ENCODE peak calls at places on chromosomes 6 and 20, in eight cellular contexts. P is fibroblast of lung, T is astrocyte, E is T-helper 17 cell, Y is astrocyte of the cerebellum, J is T1000, A is GM03348, G is keratinocyte. I is an unnamed sample.

GRCh38 chr6:124924333-124924759 is 37.9 kb upstream of the RNF217 start:
- DNase-seq in T (peak; percentile 31), E (no peak), J (no peak), Y (no peak), A (no peak), P (peak; percentile 49), G (no peak), I (no peak)

GRCh38 chr20:34712525-34713192 is 8.5 kb downstream of the TP53INP2 start:
- DNase-seq in E (no peak), A (no peak), G (no peak), J (no peak), T (no peak), Y (no peak), P (no peak), I (peak; percentile 55)

GRCh38 chr6:134400941-134401340 is 83.0 kb upstream of the SGK1 start:
- DNase-seq in T (no peak), A (no peak), P (no peak), E (no peak), Y (no peak), J (no peak), G (no peak), I (no peak)

GRCh38 chr20:1823421-1823892 is 71.8 kb upstream of the SIRPA start:
- DNase-seq in A (no peak), E (no peak), T (no peak), J (no peak), P (no peak), G (no peak), Y (no peak), I (no peak)

GRCh38 chr6:97978855-97979271 is 695.8 kb upstream of the MMS22L start:
- DNase-seq in A (no peak), T (no peak), J (no peak), E (no peak), G (no peak), P (no peak), Y (no peak), I (no peak)

GRCh38 chr6:119240257-119241123 is 109.1 kb downstream of the MAN1A1 start:
- DNase-seq in P (peak; percentile 29), Y (peak; percentile 27), T (peak; percentile 6), G (no peak), E (no peak), J (no peak), A (no peak), I (no peak)

GRCh38 chr6:38524436-38525145 is 115.1 kb downstream of the BTBD9 start:
- DNase-seq in J (no peak), P (peak; percentile 47), A (no peak), T (peak; percentile 20), G (no peak), Y (no peak), E (no peak), I (no peak)

GRCh38 chr6:116190550-116190949 is 63.3 kb downstream of the TSPYL4 start:
- DNase-seq in E (no peak), Y (peak; percentile 94), J (no peak), A (peak; percentile 45), G (no peak), P (peak; percentile 97), T (peak; percentile 97), I (no peak)

GRCh38 chr20:31693987-31694661 is 28.5 kb downstream of the BCL2L1 start:
- DNase-seq in P (no peak), J (no peak), Y (no peak), A (no peak), E (no peak), T (no peak), G (no peak), I (no peak)

GRCh38 chr6:20577280-20577679 is 43.0 kb downstream of the CDKAL1 start:
- DNase-seq in G (no peak), Y (no peak), E (no peak), J (no peak), A (no peak), P (no peak), T (no peak), I (no peak)

GRCh38 chr6:7042056-7042653 is 65.6 kb upstream of the RREB1 start:
- DNase-seq in E (no peak), P (peak; percentile 36), T (peak; percentile 17), G (no peak), Y (no peak), J (no peak), A (no peak), I (no peak)

GRCh38 chr6:111770263-111771083 is 102.8 kb downstream of the FYN start:
- DNase-seq in Y (no peak), T (no peak), A (no peak), E (no peak), J (no peak), G (no peak), P (no peak), I (no peak)

GRCh38 chr6:132816665-132817064 is 2.3 kb downstream of the RPS12 start:
- DNase-seq in A (no peak), E (no peak), G (no peak), P (no peak), J (no peak), T (no peak), Y (no peak), I (no peak)

GRCh38 chr6:81962198-81962597 is 209.7 kb upstream of the TENT5A start:
- DNase-seq in P (no peak), E (no peak), G (no peak), J (no peak), A (no peak), T (no peak), Y (no peak), I (no peak)

GRCh38 chr6:12490904-12491571 is 200.9 kb downstream of the EDN1 start:
- DNase-seq in P (peak; percentile 98), T (peak; percentile 98), G (no peak), E (no peak), A (peak; percentile 77), J (no peak), Y (peak; percentile 79), I (no peak)

GRCh38 chr6:157075549-157076426 is 247.5 kb downstream of the TMEM242 start:
- DNase-seq in E (no peak), G (peak; percentile 9), Y (no peak), T (peak; percentile 54), A (no peak), J (no peak), P (peak; percentile 60), I (no peak)

GRCh38 chr6:111669326-111669725 is 63.6 kb upstream of the TRAF3IP2 start:
- DNase-seq in P (no peak), J (no peak), G (no peak), E (no peak), A (no peak), T (no peak), Y (no peak), I (no peak)

GRCh38 chr6:42345696-42346416 is 105.9 kb downstream of the TRERF1 start:
- DNase-seq in J (no peak), A (no peak), E (no peak), G (no peak), P (no peak), T (no peak), Y (no peak), I (no peak)

GRCh38 chr20:35595901-35596300 is 19.7 kb upstream of the SPAG4 start:
- DNase-seq in T (no peak), E (no peak), J (no peak), P (no peak), Y (no peak), G (no peak), A (peak; percentile 0), I (no peak)

GRCh38 chr6:155832596-155832995 is 377.0 kb upstream of the NOX3 start:
- DNase-seq in J (no peak), P (peak; percentile 79), A (no peak), Y (no peak), G (no peak), T (peak; percentile 73), E (no peak), I (no peak)

GRCh38 chr6:158910484-158911075 is 89.4 kb downstream of the RSPH3 start:
- DNase-seq in A (no peak), E (no peak), J (no peak), T (peak; percentile 14), G (no peak), P (peak; percentile 33), Y (no peak), I (no peak)

GRCh38 chr6:25250878-25251277 is 28.3 kb upstream of the CARMIL1 start:
- DNase-seq in G (no peak), A (no peak), T (peak; percentile 56), J (no peak), E (no peak), Y (no peak), P (peak; percentile 67), I (no peak)

GRCh38 chr6:165889636-165890403 is 226.8 kb upstream of the PDE10A start:
- DNase-seq in G (no peak), T (peak; percentile 10), E (no peak), P (peak; percentile 21), J (no peak), Y (peak; percentile 39), A (peak; percentile 79), I (no peak)

GRCh38 chr20:50193851-50194830 is 3.5 kb downstream of the CEBPB start:
- DNase-seq in A (peak; percentile 51), E (no peak), G (no peak), J (no peak), Y (no peak), T (no peak), P (peak; percentile 12), I (no peak)

GRCh38 chr6:158703840-158704822 is 54.3 kb downstream of the SYTL3 start:
- DNase-seq in G (no peak), P (peak; percentile 36), Y (no peak), A (peak; percentile 95), E (peak; percentile 67), J (peak; percentile 54), T (peak; percentile 4), I (peak; percentile 91)

GRCh38 chr20:9744551-9744950 is 94.3 kb downstream of the PAK5 start:
- DNase-seq in A (no peak), Y (no peak), G (no peak), E (no peak), P (no peak), J (no peak), T (no peak), I (no peak)

GRCh38 chr6:44071670-44072451 is 55.4 kb downstream of the MRPL14 start:
- DNase-seq in E (no peak), T (peak; percentile 98), Y (peak; percentile 94), P (peak; percentile 98), A (peak; percentile 87), G (no peak), J (no peak), I (no peak)

GRCh38 chr6:75220365-75220764 is 14.5 kb upstream of the COL12A1 start:
- DNase-seq in Y (no peak), T (no peak), P (no peak), J (no peak), G (no peak), E (no peak), A (no peak), I (no peak)

GRCh38 chr6:134173936-134174789 is 121.7 kb upstream of the SLC2A12 start:
- DNase-seq in T (peak; percentile 69), J (peak; percentile 60), E (peak; percentile 72), P (peak; percentile 77), Y (peak; percentile 77), A (peak; percentile 65), G (no peak), I (peak; percentile 79)

GRCh38 chr6:113847435-113847834 is 9.7 kb upstream of the MARCKS start:
- DNase-seq in J (no peak), E (no peak), G (no peak), T (peak; percentile 76), P (peak; percentile 85), Y (no peak), A (no peak), I (no peak)

I was measured in Right ventricle myocardium inferior.